ENCODE peak calls at places on chromosomes 13 and 19, in ten cellular contexts. One of them, this sample, is unnamed.

GRCh38 chr13:51770160-51770559 is 33.8 kb downstream of the DHRS12 start:
- DNase-seq in keratinocyte: no peak
- DNase-seq in kidney: no peak
- DNase-seq in mesendoderm: no peak
- DNase-seq in IMR-90: no peak
- DNase-seq in mesenchymal stem cell: no peak
- DNase-seq in astrocyte: no peak
- DNase-seq in fibroblast of lung: no peak
- DNase-seq in HCT116: no peak
- DNase-seq in K562: no peak
- DNase-seq in this sample: no peak

GRCh38 chr13:33279898-33280549 is 5.5 kb downstream of the STARD13 start:
- DNase-seq in keratinocyte: peak; percentile 69
- DNase-seq in kidney: no peak
- DNase-seq in mesendoderm: peak; percentile 55
- DNase-seq in IMR-90: peak; percentile 71
- DNase-seq in mesenchymal stem cell: peak; percentile 80
- DNase-seq in astrocyte: peak; percentile 80
- DNase-seq in fibroblast of lung: peak; percentile 64
- DNase-seq in HCT116: no peak
- DNase-seq in K562: no peak
- DNase-seq in this sample: no peak

GRCh38 chr13:112716841-112717520 is 27.1 kb downstream of the ATP11A start:
- DNase-seq in keratinocyte: no peak
- DNase-seq in kidney: no peak
- DNase-seq in mesendoderm: no peak
- DNase-seq in IMR-90: no peak
- DNase-seq in mesenchymal stem cell: no peak
- DNase-seq in astrocyte: no peak
- DNase-seq in fibroblast of lung: no peak
- DNase-seq in HCT116: no peak
- DNase-seq in K562: no peak
- DNase-seq in this sample: no peak

GRCh38 chr19:7864719-7865074 is 9.5 kb downstream of the PRR36 start:
- DNase-seq in keratinocyte: no peak
- DNase-seq in kidney: peak; percentile 57
- DNase-seq in mesendoderm: no peak
- DNase-seq in IMR-90: no peak
- DNase-seq in mesenchymal stem cell: no peak
- DNase-seq in astrocyte: no peak
- DNase-seq in fibroblast of lung: no peak
- DNase-seq in HCT116: no peak
- DNase-seq in K562: no peak
- DNase-seq in this sample: no peak

GRCh38 chr19:44747739-44748425 is 626 bp upstream of the BCL3 start:
- DNase-seq in keratinocyte: no peak
- DNase-seq in kidney: peak; percentile 93
- DNase-seq in mesendoderm: peak; percentile 79
- DNase-seq in IMR-90: peak; percentile 61
- DNase-seq in mesenchymal stem cell: peak; percentile 86
- DNase-seq in astrocyte: peak; percentile 51
- DNase-seq in fibroblast of lung: peak; percentile 73
- DNase-seq in HCT116: no peak
- DNase-seq in K562: no peak
- DNase-seq in this sample: peak; percentile 17

GRCh38 chr13:100298691-100299090 is 209.8 kb downstream of the PCCA start:
- DNase-seq in keratinocyte: no peak
- DNase-seq in kidney: no peak
- DNase-seq in mesendoderm: no peak
- DNase-seq in IMR-90: no peak
- DNase-seq in mesenchymal stem cell: no peak
- DNase-seq in astrocyte: no peak
- DNase-seq in fibroblast of lung: no peak
- DNase-seq in HCT116: no peak
- DNase-seq in K562: no peak
- DNase-seq in this sample: no peak

GRCh38 chr19:58091251-58091995 is 6.6 kb downstream of the ZSCAN18 start:
- DNase-seq in keratinocyte: no peak
- DNase-seq in kidney: no peak
- DNase-seq in mesendoderm: peak; percentile 32
- DNase-seq in IMR-90: no peak
- DNase-seq in mesenchymal stem cell: no peak
- DNase-seq in astrocyte: no peak
- DNase-seq in fibroblast of lung: no peak
- DNase-seq in HCT116: no peak
- DNase-seq in K562: no peak
- DNase-seq in this sample: no peak

GRCh38 chr13:85651440-85651839 is 147.8 kb downstream of the SLITRK6 start:
- DNase-seq in keratinocyte: peak; percentile 82
- DNase-seq in kidney: no peak
- DNase-seq in mesendoderm: no peak
- DNase-seq in IMR-90: peak; percentile 16
- DNase-seq in mesenchymal stem cell: peak; percentile 34
- DNase-seq in astrocyte: peak; percentile 64
- DNase-seq in fibroblast of lung: no peak
- DNase-seq in HCT116: no peak
- DNase-seq in K562: no peak
- DNase-seq in this sample: no peak

GRCh38 chr13:22926176-22927007 is 254.4 kb upstream of the SGCG start:
- DNase-seq in keratinocyte: no peak
- DNase-seq in kidney: peak; percentile 93
- DNase-seq in mesendoderm: peak; percentile 86
- DNase-seq in IMR-90: no peak
- DNase-seq in mesenchymal stem cell: peak; percentile 9
- DNase-seq in astrocyte: peak; percentile 12
- DNase-seq in fibroblast of lung: peak; percentile 70
- DNase-seq in HCT116: no peak
- DNase-seq in K562: peak; percentile 85
- DNase-seq in this sample: peak; percentile 27

GRCh38 chr13:42041684-42042035 is 6.8 kb upstream of the DGKH start:
- DNase-seq in keratinocyte: no peak
- DNase-seq in kidney: peak; percentile 82
- DNase-seq in mesendoderm: peak; percentile 86
- DNase-seq in IMR-90: peak; percentile 63
- DNase-seq in mesenchymal stem cell: peak; percentile 78
- DNase-seq in astrocyte: peak; percentile 50
- DNase-seq in fibroblast of lung: peak; percentile 71
- DNase-seq in HCT116: no peak
- DNase-seq in K562: peak; percentile 10
- DNase-seq in this sample: peak; percentile 76

GRCh38 chr13:61727714-61728275 is 312.1 kb upstream of the PCDH20 start:
- DNase-seq in keratinocyte: no peak
- DNase-seq in kidney: no peak
- DNase-seq in mesendoderm: peak; percentile 71
- DNase-seq in IMR-90: no peak
- DNase-seq in mesenchymal stem cell: no peak
- DNase-seq in astrocyte: peak; percentile 42
- DNase-seq in fibroblast of lung: no peak
- DNase-seq in HCT116: no peak
- DNase-seq in K562: no peak
- DNase-seq in this sample: no peak

GRCh38 chr19:49528211-49528771 is 488 bp downstream of the RCN3 start:
- DNase-seq in keratinocyte: no peak
- DNase-seq in kidney: peak; percentile 81
- DNase-seq in mesendoderm: peak; percentile 31
- DNase-seq in IMR-90: peak; percentile 30
- DNase-seq in mesenchymal stem cell: peak; percentile 58
- DNase-seq in astrocyte: peak; percentile 59
- DNase-seq in fibroblast of lung: no peak
- DNase-seq in HCT116: no peak
- DNase-seq in K562: no peak
- DNase-seq in this sample: no peak

GRCh38 chr13:46684287-46685001 is 112.5 kb downstream of the ESD start:
- DNase-seq in keratinocyte: no peak
- DNase-seq in kidney: no peak
- DNase-seq in mesendoderm: peak; percentile 98
- DNase-seq in IMR-90: no peak
- DNase-seq in mesenchymal stem cell: peak; percentile 55
- DNase-seq in astrocyte: no peak
- DNase-seq in fibroblast of lung: peak; percentile 20
- DNase-seq in HCT116: no peak
- DNase-seq in K562: no peak
- DNase-seq in this sample: peak; percentile 69

GRCh38 chr13:57740719-57741118 is 109.2 kb downstream of the PCDH17 start:
- DNase-seq in keratinocyte: no peak
- DNase-seq in kidney: no peak
- DNase-seq in mesendoderm: no peak
- DNase-seq in IMR-90: no peak
- DNase-seq in mesenchymal stem cell: no peak
- DNase-seq in astrocyte: peak; percentile 31
- DNase-seq in fibroblast of lung: peak; percentile 23
- DNase-seq in HCT116: no peak
- DNase-seq in K562: no peak
- DNase-seq in this sample: no peak

GRCh38 chr13:66926200-66926850 is 303.8 kb downstream of the PCDH9 start:
- DNase-seq in keratinocyte: no peak
- DNase-seq in kidney: no peak
- DNase-seq in mesendoderm: no peak
- DNase-seq in IMR-90: no peak
- DNase-seq in mesenchymal stem cell: no peak
- DNase-seq in astrocyte: peak; percentile 9
- DNase-seq in fibroblast of lung: no peak
- DNase-seq in HCT116: no peak
- DNase-seq in K562: no peak
- DNase-seq in this sample: peak; percentile 20
- H3K9ac ChIP-seq in keratinocyte: no peak overlapping the region
- H3K9ac ChIP-seq in kidney: no peak overlapping the region
- H3K9ac ChIP-seq in mesendoderm: no peak overlapping the region
- H3K9ac ChIP-seq in IMR-90: no peak overlapping the region
- H3K9ac ChIP-seq in mesenchymal stem cell: no peak overlapping the region
- H3K9ac ChIP-seq in astrocyte: no peak overlapping the region
- H3K9ac ChIP-seq in fibroblast of lung: no peak overlapping the region
- H3K9ac ChIP-seq in HCT116: no peak overlapping the region
- H3K9ac ChIP-seq in K562: no peak overlapping the region
- H3K9ac ChIP-seq in this sample: no peak overlapping the region

GRCh38 chr13:44141725-44142539 is 231.7 kb upstream of the SERP2 start:
- DNase-seq in keratinocyte: peak; percentile 71
- DNase-seq in kidney: peak; percentile 100
- DNase-seq in mesendoderm: peak; percentile 97
- DNase-seq in IMR-90: peak; percentile 90
- DNase-seq in mesenchymal stem cell: peak; percentile 97
- DNase-seq in astrocyte: peak; percentile 83
- DNase-seq in fibroblast of lung: peak; percentile 97
- DNase-seq in HCT116: peak; percentile 85
- DNase-seq in K562: peak; percentile 99
- DNase-seq in this sample: peak; percentile 98
- H3K9ac ChIP-seq in keratinocyte: peak overlapping the region; percentile 97
- H3K9ac ChIP-seq in kidney: peak overlapping the region; percentile 93
- H3K9ac ChIP-seq in mesendoderm: peak overlapping the region; percentile 95
- H3K9ac ChIP-seq in IMR-90: peak overlapping the region; percentile 92
- H3K9ac ChIP-seq in mesenchymal stem cell: peak overlapping the region; percentile 95
- H3K9ac ChIP-seq in astrocyte: peak overlapping the region; percentile 90
- H3K9ac ChIP-seq in fibroblast of lung: peak overlapping the region; percentile 86
- H3K9ac ChIP-seq in HCT116: peak overlapping the region; percentile 85
- H3K9ac ChIP-seq in K562: peak overlapping the region; percentile 80
- H3K9ac ChIP-seq in this sample: peak overlapping the region; percentile 66

DNA sequence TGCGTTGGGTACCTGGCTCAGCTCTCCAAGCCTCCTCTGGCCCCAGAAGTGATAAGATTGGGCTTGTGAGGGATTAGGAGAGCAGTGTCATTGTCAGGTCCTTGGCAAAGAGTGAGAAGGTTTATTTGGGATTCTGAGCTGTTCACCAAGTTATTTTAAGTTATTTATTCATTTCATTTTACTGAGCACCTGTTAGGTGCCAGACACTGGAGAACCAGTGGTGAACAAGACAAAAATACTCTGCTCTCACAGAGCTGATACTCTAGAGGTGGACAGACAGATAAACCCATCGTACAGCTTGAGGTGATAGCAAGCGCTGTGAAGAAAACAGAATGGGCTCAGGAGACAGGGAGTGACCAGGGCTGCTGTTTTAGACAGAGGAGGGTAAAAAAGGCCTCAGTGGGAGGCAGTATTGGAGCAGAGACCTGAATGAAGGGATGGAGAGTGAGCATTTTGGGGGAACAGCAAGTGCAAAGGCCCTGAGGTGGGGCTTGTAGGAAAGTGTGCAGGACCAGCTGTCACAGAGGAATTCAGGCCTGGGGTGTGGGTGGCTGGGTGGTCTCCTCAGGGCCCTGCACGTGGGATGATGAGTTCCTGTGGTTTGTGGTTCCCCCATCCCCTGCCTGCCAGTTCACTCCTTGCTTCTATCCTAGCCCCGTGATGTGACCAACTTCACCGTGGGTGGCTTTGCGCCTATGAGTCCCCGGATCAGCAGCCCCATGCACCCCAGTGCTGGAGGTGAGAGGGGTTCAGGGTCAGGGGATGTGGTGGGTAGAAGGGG is 8.7 kb upstream of the TIMM50 start:
- DNase-seq in keratinocyte: no peak
- DNase-seq in kidney: no peak
- DNase-seq in mesendoderm: no peak
- DNase-seq in IMR-90: no peak
- DNase-seq in mesenchymal stem cell: no peak
- DNase-seq in astrocyte: no peak
- DNase-seq in fibroblast of lung: no peak
- DNase-seq in HCT116: no peak
- DNase-seq in K562: no peak
- DNase-seq in this sample: no peak
- H3K9ac ChIP-seq in keratinocyte: no peak overlapping the region
- H3K9ac ChIP-seq in kidney: no peak overlapping the region
- H3K9ac ChIP-seq in mesendoderm: no peak overlapping the region
- H3K9ac ChIP-seq in IMR-90: no peak overlapping the region
- H3K9ac ChIP-seq in mesenchymal stem cell: no peak overlapping the region
- H3K9ac ChIP-seq in astrocyte: no peak overlapping the region
- H3K9ac ChIP-seq in fibroblast of lung: no peak overlapping the region
- H3K9ac ChIP-seq in HCT116: no peak overlapping the region
- H3K9ac ChIP-seq in K562: no peak overlapping the region
- H3K9ac ChIP-seq in this sample: no peak overlapping the region

GRCh38 chr19:46488551-46488950 is 7.1 kb downstream of the PNMA8B start:
- DNase-seq in keratinocyte: no peak
- DNase-seq in kidney: peak; percentile 65
- DNase-seq in mesendoderm: no peak
- DNase-seq in IMR-90: no peak
- DNase-seq in mesenchymal stem cell: no peak
- DNase-seq in astrocyte: no peak
- DNase-seq in fibroblast of lung: no peak
- DNase-seq in HCT116: no peak
- DNase-seq in K562: no peak
- DNase-seq in this sample: no peak

GRCh38 chr19:46489445-46490272 is 6.0 kb downstream of the PNMA8B start:
- DNase-seq in keratinocyte: no peak
- DNase-seq in kidney: peak; percentile 86
- DNase-seq in mesendoderm: peak; percentile 80
- DNase-seq in IMR-90: peak; percentile 62
- DNase-seq in mesenchymal stem cell: peak; percentile 75
- DNase-seq in astrocyte: peak; percentile 76
- DNase-seq in fibroblast of lung: peak; percentile 56
- DNase-seq in HCT116: no peak
- DNase-seq in K562: peak; percentile 57
- DNase-seq in this sample: peak; percentile 67

GRCh38 chr19:46486358-46486757 is 9.3 kb downstream of the PNMA8B start:
- DNase-seq in keratinocyte: no peak
- DNase-seq in kidney: no peak
- DNase-seq in mesendoderm: no peak
- DNase-seq in IMR-90: no peak
- DNase-seq in mesenchymal stem cell: no peak
- DNase-seq in astrocyte: no peak
- DNase-seq in fibroblast of lung: no peak
- DNase-seq in HCT116: no peak
- DNase-seq in K562: no peak
- DNase-seq in this sample: no peak

GRCh38 chr19:46487802-46488445 is 7.7 kb downstream of the PNMA8B start:
- DNase-seq in keratinocyte: no peak
- DNase-seq in kidney: peak; percentile 90
- DNase-seq in mesendoderm: peak; percentile 72
- DNase-seq in IMR-90: peak; percentile 63
- DNase-seq in mesenchymal stem cell: peak; percentile 78
- DNase-seq in astrocyte: no peak
- DNase-seq in fibroblast of lung: peak; percentile 71
- DNase-seq in HCT116: peak; percentile 29
- DNase-seq in K562: peak; percentile 74
- DNase-seq in this sample: peak; percentile 91

GRCh38 chr19:46487178-46487801 is 8.4 kb downstream of the PNMA8B start:
- DNase-seq in keratinocyte: no peak
- DNase-seq in kidney: peak; percentile 76
- DNase-seq in mesendoderm: no peak
- DNase-seq in IMR-90: no peak
- DNase-seq in mesenchymal stem cell: no peak
- DNase-seq in astrocyte: no peak
- DNase-seq in fibroblast of lung: no peak
- DNase-seq in HCT116: no peak
- DNase-seq in K562: no peak
- DNase-seq in this sample: no peak
- H3K9ac ChIP-seq in keratinocyte: peak overlapping the region; percentile 23
- H3K9ac ChIP-seq in kidney: no peak overlapping the region
- H3K9ac ChIP-seq in mesendoderm: peak overlapping the region; percentile 47
- H3K9ac ChIP-seq in IMR-90: peak overlapping the region; percentile 33
- H3K9ac ChIP-seq in mesenchymal stem cell: peak overlapping the region; percentile 89
- H3K9ac ChIP-seq in astrocyte: peak overlapping the region; percentile 8
- H3K9ac ChIP-seq in fibroblast of lung: no peak overlapping the region
- H3K9ac ChIP-seq in HCT116: no peak overlapping the region
- H3K9ac ChIP-seq in K562: no peak overlapping the region
- H3K9ac ChIP-seq in this sample: no peak overlapping the region